ENCODE peak calls at places on chromosome 21, in nine cellular contexts. V is renal cortical epithelial cell; R is tibial artery; A is M059J; J is heart right ventricle; K is T follicular helper cell; S is EL; D is CD8-positive, alpha-beta memory T cell; Y is mesothelial cell of epicardium. N is an unnamed sample.

GRCh38 chr21:43793243-43793642 is 3.9 kb downstream of the RRP1 start:
- DNase-seq in A (no peak), D (no peak), V (no peak), J (no peak), S (no peak), K (no peak), R (no peak), Y (no peak), N (no peak)

GRCh38 chr21:17523007-17523451 is 10.2 kb downstream of the CXADR start:
- DNase-seq in A (no peak), K (no peak), J (no peak), D (no peak), S (no peak), R (no peak), V (no peak), Y (no peak), N (no peak)

GRCh38 chr21:34684174-34684876 is 15.5 kb downstream of the CLIC6 start:
- DNase-seq in J (no peak), V (no peak), S (no peak), K (no peak), D (no peak), A (no peak), Y (no peak), R (no peak), N (no peak)

GRCh38 chr21:36799869-36800268 is 101.0 kb downstream of the SIM2 start:
- DNase-seq in R (no peak), S (no peak), K (no peak), Y (no peak), V (no peak), D (no peak), A (no peak), J (no peak), N (no peak)

GRCh38 chr21:45973475-45974072 is 8.0 kb upstream of the COL6A1 start:
- DNase-seq in R (peak), J (peak), Y (peak), A (peak), V (peak), D (peak), K (peak), S (peak), N (no peak)

GRCh38 chr21:38853421-38853919 is 47.7 kb downstream of the ETS2 start:
- DNase-seq in V (peak), S (peak), R (no peak), D (no peak), J (peak), K (no peak), Y (no peak), A (peak), N (peak)

GRCh38 chr21:38167345-38167744 is 89.4 kb upstream of the KCNJ15 start:
- DNase-seq in Y (no peak), D (no peak), J (no peak), S (no peak), V (no peak), A (no peak), K (no peak), R (no peak), N (no peak)

GRCh38 chr21:39696196-39696595 is 48.8 kb upstream of the IGSF5 start:
- DNase-seq in J (no peak), Y (no peak), D (no peak), V (no peak), S (no peak), K (no peak), A (no peak), R (no peak), N (no peak)

GRCh38 chr21:39345440-39345839 is 3.4 kb downstream of the HMGN1 start:
- DNase-seq in A (no peak), D (no peak), S (no peak), Y (no peak), R (no peak), K (no peak), J (no peak), V (peak), N (no peak)

GRCh38 chr21:45533731-45534571 is 8.3 kb downstream of the SLC19A1 start:
- DNase-seq in A (no peak), J (peak), R (no peak), Y (no peak), D (no peak), S (no peak), V (no peak), K (no peak), N (peak)

GRCh38 chr21:25370311-25370744 is 237.0 kb downstream of the MRPL39 start:
- DNase-seq in V (peak), J (no peak), Y (no peak), D (no peak), K (no peak), R (no peak), S (peak), A (peak), N (no peak)

GRCh38 chr21:28016571-28016970 is 976.1 kb downstream of the LTN1 start:
- DNase-seq in S (no peak), K (no peak), D (no peak), R (no peak), Y (no peak), A (no peak), V (no peak), J (no peak), N (no peak)

GRCh38 chr21:46111857-46112730 is 14.2 kb downstream of the COL6A2 start:
- DNase-seq in A (no peak), D (peak), J (peak), S (no peak), K (no peak), V (no peak), Y (peak), R (peak), N (peak)

GRCh38 chr21:43203523-43204080 is 34.8 kb downstream of the CRYAA start:
- DNase-seq in Y (peak), R (no peak), A (no peak), K (no peak), V (no peak), S (no peak), D (no peak), J (no peak), N (peak)

GRCh38 chr21:41207401-41208388 is 39.7 kb downstream of the BACE2 start:
- DNase-seq in K (no peak), Y (no peak), V (peak), R (peak), J (peak), S (peak), D (no peak), A (no peak), N (peak)

GRCh38 chr21:14843991-14844390 is 220.8 kb downstream of the NRIP1 start:
- DNase-seq in D (no peak), Y (no peak), A (no peak), K (no peak), J (no peak), S (peak), R (no peak), V (no peak), N (no peak)

GRCh38 chr21:29638761-29639327 is 301.0 kb downstream of the GRIK1 start:
- DNase-seq in A (no peak), D (no peak), S (no peak), Y (no peak), R (no peak), K (no peak), V (no peak), J (no peak), N (no peak)

GRCh38 chr21:16419188-16419874 is 689.5 kb downstream of the USP25 start:
- DNase-seq in V (peak), K (no peak), J (peak), D (no peak), Y (peak), S (no peak), A (peak), R (peak), N (peak)

GRCh38 chr21:17491716-17492414 is 21.0 kb upstream of the CXADR start:
- DNase-seq in S (peak), J (no peak), K (no peak), R (peak), D (no peak), A (peak), V (peak), Y (no peak), N (no peak)

GRCh38 chr21:29217818-29218252 is 80.9 kb upstream of the BACH1 start:
- DNase-seq in R (no peak), K (no peak), V (peak), J (no peak), S (peak), D (no peak), A (peak), Y (no peak), N (no peak)

GRCh38 chr21:31624181-31624580 is 35.3 kb upstream of the SOD1 start:
- DNase-seq in S (no peak), R (no peak), J (no peak), D (no peak), A (no peak), Y (no peak), K (no peak), V (no peak), N (no peak)

GRCh38 chr21:25107708-25108107 is 499.6 kb downstream of the MRPL39 start:
- DNase-seq in S (peak), K (no peak), R (no peak), D (no peak), Y (no peak), J (no peak), A (peak), V (peak), N (no peak)

GRCh38 chr21:38476385-38476784 is 21.9 kb downstream of the ERG start:
- DNase-seq in Y (no peak), S (no peak), D (no peak), J (no peak), A (no peak), R (no peak), V (no peak), K (no peak), N (no peak)

GRCh38 chr21:14890141-14890540 is 174.7 kb downstream of the NRIP1 start:
- DNase-seq in Y (no peak), D (no peak), A (no peak), J (no peak), R (no peak), V (no peak), S (no peak), K (no peak), N (no peak)

GRCh38 chr21:36478207-36478701 is 1.7 kb downstream of the CLDN14 start:
- DNase-seq in V (peak), D (no peak), S (peak), A (peak), Y (no peak), R (no peak), J (no peak), K (no peak), N (no peak)

GRCh38 chr21:42830456-42831455 is 48.6 kb downstream of the WDR4 start:
- DNase-seq in Y (peak), S (no peak), J (no peak), K (no peak), V (no peak), R (no peak), D (no peak), A (no peak), N (no peak)

GRCh38 chr21:25862596-25862995 is 127.8 kb downstream of the GABPA start:
- DNase-seq in K (peak), J (no peak), A (peak), D (no peak), S (peak), Y (no peak), V (peak), R (no peak), N (no peak)

GRCh38 chr21:42593007-42593814 is 60.2 kb upstream of the PDE9A start:
- DNase-seq in A (peak), S (peak), Y (peak), V (peak), R (peak), D (peak), K (peak), J (peak), N (peak)

GRCh38 chr21:45326169-45326833 is 38.6 kb upstream of the POFUT2 start:
- DNase-seq in V (no peak), A (peak), D (no peak), Y (no peak), S (peak), J (no peak), K (no peak), R (no peak), N (no peak)